ENCODE peak calls at places on chromosomes 12 and 14, in six cellular contexts. V is tibial nerve; P is effector memory CD4-positive, alpha-beta T cell; X is ovary; D is left ventricle myocardium inferior; N is cardiac muscle cell. Q is an unnamed sample.

GRCh38 chr14:104680056-104680805 is 9.2 kb upstream of the INF2 start:
- DNase-seq in V (no peak), P (no peak), X (no peak), D (peak; percentile 23), N (peak; percentile 75), Q (peak; percentile 55)

GRCh38 chr12:81610955-81611889 is 147.9 kb downstream of the PPFIA2 start:
- DNase-seq in V (no peak), P (no peak), X (no peak), D (no peak), N (peak; percentile 8), Q (no peak)

GRCh38 chr14:35161231-35161630 is 38.9 kb downstream of the PRORP start:
- DNase-seq in V (no peak), P (peak; percentile 19), X (no peak), D (no peak), N (peak; percentile 11), Q (no peak)

GRCh38 chr14:22915886-22916521 is 2.9 kb downstream of the RBM23 start:
- DNase-seq in V (no peak), P (no peak), X (no peak), D (no peak), N (peak; percentile 74), Q (no peak)

GRCh38 chr12:26156201-26156871 is 31.5 kb upstream of the BHLHE41 start:
- DNase-seq in V (no peak), P (no peak), X (no peak), D (no peak), N (no peak), Q (no peak)

GRCh38 chr14:52442602-52443001 is 109.7 kb downstream of the TXNDC16 start:
- DNase-seq in V (no peak), P (no peak), X (no peak), D (no peak), N (no peak), Q (no peak)

GRCh38 chr12:61546296-61546695 is 713.9 kb upstream of the USP15 start:
- DNase-seq in V (no peak), P (no peak), X (no peak), D (no peak), N (no peak), Q (no peak)

GRCh38 chr14:64510825-64511679 is 6.5 kb downstream of the ZBTB1 start:
- DNase-seq in V (peak; percentile 67), P (peak; percentile 26), X (peak; percentile 62), D (no peak), N (peak; percentile 76), Q (no peak)

GRCh38 chr14:61102549-61103466 is 121.8 kb downstream of the SLC38A6 start:
- DNase-seq in V (no peak), P (no peak), X (no peak), D (no peak), N (no peak), Q (no peak)

GRCh38 chr12:42686514-42687172 is 97.1 kb upstream of the PRICKLE1 start:
- DNase-seq in V (no peak), P (no peak), X (no peak), D (no peak), N (no peak), Q (no peak)

GRCh38 chr12:16604853-16605252 is 1.1 kb downstream of the LMO3 start:
- DNase-seq in V (no peak), P (no peak), X (no peak), D (no peak), N (no peak), Q (no peak)

GRCh38 chr12:69023840-69024239 is 90.9 kb upstream of the CPM start:
- DNase-seq in V (no peak), P (no peak), X (no peak), D (no peak), N (no peak), Q (no peak)

GRCh38 chr14:58299665-58300202 is 1.4 kb downstream of the ARID4A start:
- DNase-seq in V (no peak), P (no peak), X (no peak), D (no peak), N (peak; percentile 14), Q (no peak)

GRCh38 chr14:93688794-93689193 is 99.5 kb downstream of the PRIMA1 start:
- DNase-seq in V (no peak), P (no peak), X (no peak), D (no peak), N (no peak), Q (no peak)

GRCh38 chr12:29616664-29617409 is 119.4 kb upstream of the OVCH1 start:
- DNase-seq in V (no peak), P (no peak), X (no peak), D (no peak), N (peak; percentile 78), Q (no peak)

GRCh38 chr12:31323466-31324115 is 2.4 kb downstream of the SINHCAF start:
- DNase-seq in V (no peak), P (peak; percentile 55), X (peak; percentile 59), D (peak; percentile 22), N (peak; percentile 19), Q (no peak)

DNA sequence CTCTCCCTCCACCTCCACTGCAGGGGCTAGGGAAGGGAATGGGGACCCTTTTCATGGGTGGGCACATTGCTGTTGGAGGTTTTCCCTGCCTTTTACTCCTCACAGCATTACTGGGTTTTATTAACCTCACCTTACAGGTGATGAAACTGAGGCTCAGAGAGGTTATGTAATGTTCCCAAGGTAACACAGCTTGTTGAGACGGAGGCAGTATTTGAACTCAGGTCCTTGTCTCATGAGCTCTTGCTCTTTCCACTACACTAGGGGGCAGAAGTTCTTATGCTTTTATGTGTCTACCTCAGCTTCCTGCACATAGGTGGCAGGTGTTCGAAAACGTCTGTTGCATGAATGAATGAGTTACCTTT is 11.7 kb downstream of the CISTR start:
- DNase-seq in V (no peak), P (no peak), X (no peak), D (no peak), N (no peak), Q (no peak)
- H3K27me3 ChIP-seq in V (no peaks in the 10 kb centered on the region), P (peaks cover 22% of the 10 kb centered on the region), X (no peaks in the 10 kb centered on the region), D (peaks cover 96% of the 10 kb centered on the region), N (peaks cover 94% of the 10 kb centered on the region), Q (no peaks in the 10 kb centered on the region)

GRCh38 chr14:21016791-21017190 is 8.1 kb downstream of the NDRG2 start:
- DNase-seq in V (no peak), P (no peak), X (no peak), D (no peak), N (no peak), Q (no peak)

GRCh38 chr14:21017528-21018245 is 7.2 kb downstream of the NDRG2 start:
- DNase-seq in V (no peak), P (no peak), X (no peak), D (no peak), N (no peak), Q (no peak)

GRCh38 chr14:21019377-21019776 is 5.5 kb downstream of the NDRG2 start:
- DNase-seq in V (no peak), P (no peak), X (no peak), D (no peak), N (no peak), Q (no peak)

GRCh38 chr14:21020977-21021545 is 3.8 kb downstream of the NDRG2 start:
- DNase-seq in V (no peak), P (no peak), X (no peak), D (no peak), N (no peak), Q (no peak)

GRCh38 chr14:21018286-21018685 is 6.6 kb downstream of the NDRG2 start:
- DNase-seq in V (no peak), P (no peak), X (no peak), D (no peak), N (no peak), Q (no peak)
- H3K4me1 ChIP-seq in V (no peaks in the 10 kb centered on the region), P (no peaks in the 10 kb centered on the region), X (peaks cover 7% of the 10 kb centered on the region), D (peaks cover 64% of the 10 kb centered on the region), N (peaks cover 12% of the 10 kb centered on the region), Q (peaks cover 86% of the 10 kb centered on the region)

GRCh38 chr14:98940693-98941437 is 331.1 kb downstream of the BCL11B start:
- DNase-seq in V (no peak), P (no peak), X (no peak), D (no peak), N (no peak), Q (no peak)
- H3K27me3 ChIP-seq in V (no peaks in the 10 kb centered on the region), P (no peaks in the 10 kb centered on the region), X (no peaks in the 10 kb centered on the region), D (peaks cover 72% of the 10 kb centered on the region), N (no peaks in the 10 kb centered on the region), Q (no peaks in the 10 kb centered on the region)

DNA sequence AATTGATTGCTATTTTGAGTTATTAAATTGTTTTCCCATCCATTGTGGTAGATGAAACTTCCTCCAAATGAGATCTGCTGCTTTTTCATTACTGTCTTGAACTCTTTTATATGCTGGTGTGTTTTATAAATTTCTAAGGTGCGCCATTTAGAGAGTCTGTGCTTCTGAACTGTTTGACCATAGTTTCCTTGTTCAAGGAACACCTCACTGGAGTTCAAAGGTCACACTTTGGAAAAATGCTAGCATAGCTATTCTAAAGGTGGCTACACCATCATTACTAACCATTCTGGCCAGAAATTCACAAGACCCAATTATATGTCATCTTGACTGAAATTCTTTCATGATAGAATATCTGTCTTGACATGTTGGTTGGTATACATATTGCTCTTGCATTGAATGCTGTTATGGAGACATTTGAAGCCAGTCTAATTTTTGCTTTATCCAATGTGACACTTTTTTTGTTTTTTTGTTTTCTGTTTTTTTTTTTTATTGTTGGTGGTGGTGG is 269.5 kb downstream of the PAWR start:
- DNase-seq in V (no peak), P (no peak), X (no peak), D (no peak), N (no peak), Q (no peak)
- H3K4me1 ChIP-seq in V (no peaks in the 10 kb centered on the region), P (no peaks in the 10 kb centered on the region), X (peaks cover 8% of the 10 kb centered on the region), D (peaks cover 7% of the 10 kb centered on the region), N (peaks cover 40% of the 10 kb centered on the region), Q (no peaks in the 10 kb centered on the region)

DNA sequence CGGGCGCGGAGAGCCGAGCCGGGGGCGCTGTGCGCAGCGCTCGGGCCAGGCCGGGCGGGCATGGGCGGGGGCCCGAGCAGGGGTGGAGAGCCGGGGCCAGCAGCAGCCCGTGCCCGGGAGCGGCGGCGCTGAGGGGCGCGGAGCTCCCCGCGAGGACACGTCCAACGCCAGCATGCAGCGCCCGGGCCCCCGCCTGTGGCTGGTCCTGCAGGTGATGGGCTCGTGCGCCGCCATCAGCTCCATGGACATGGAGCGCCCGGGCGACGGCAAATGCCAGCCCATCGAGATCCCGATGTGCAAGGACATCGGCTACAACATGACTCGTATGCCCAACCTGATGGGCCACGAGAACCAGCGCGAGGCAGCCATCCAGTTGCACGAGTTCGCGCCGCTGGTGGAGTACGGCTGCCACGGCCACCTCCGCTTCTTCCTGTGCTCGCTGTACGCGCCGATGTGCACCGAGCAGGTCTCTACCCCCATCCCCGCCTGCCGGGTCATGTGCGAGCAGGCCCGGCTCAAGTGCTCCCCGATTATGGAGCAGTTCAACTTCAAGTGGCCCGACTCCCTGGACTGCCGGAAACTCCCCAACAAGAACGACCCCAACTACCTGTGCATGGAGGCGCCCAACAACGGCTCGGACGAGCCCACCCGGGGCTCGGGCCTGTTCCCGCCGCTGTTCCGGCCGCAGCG is 652 bp downstream of the FZD10 start:
- DNase-seq in V (no peak), P (no peak), X (no peak), D (no peak), N (peak; percentile 1), Q (no peak)
- H3K27me3 ChIP-seq in V (peaks cover 2% of the 10 kb centered on the region), P (peaks cover 24% of the 10 kb centered on the region), X (no peaks in the 10 kb centered on the region), D (peaks cover 100% of the 10 kb centered on the region), N (peaks cover 100% of the 10 kb centered on the region), Q (no peaks in the 10 kb centered on the region)